ENCODE peak calls at places on chromosomes 12 and 14, in eight cellular contexts. I is KBM-7, D is H54, J is NCI-H1092 treated with DMSO at 0.1 percent for 48 hours, R is GM12892, N is pancreas, Z is uterus, E is Karpas-422. F is an unnamed sample.

GRCh38 chr12:89706551-89707348 is 1.9 kb downstream of the ATP2B1 start:
- DNase-seq in I (peak; percentile 21), D (no peak), J (peak; percentile 30), R (no peak), N (no peak), Z (peak; percentile 15), E (no peak), F (no peak)

GRCh38 chr14:68246074-68246980 is 426.7 kb downstream of the RAD51B start:
- DNase-seq in I (no peak), D (no peak), J (peak; percentile 45), R (no peak), N (no peak), Z (no peak), E (no peak), F (no peak)

GRCh38 chr12:124259168-124260066 is 35.5 kb upstream of the RFLNA start:
- DNase-seq in I (peak; percentile 57), D (no peak), J (no peak), R (no peak), N (no peak), Z (no peak), E (no peak), F (no peak)

GRCh38 chr12:66035289-66035961 is 95.1 kb downstream of the LLPH start:
- DNase-seq in I (peak; percentile 66), D (no peak), J (no peak), R (no peak), N (no peak), Z (no peak), E (peak; percentile 80), F (no peak)

GRCh38 chr12:130357729-130358330 is 20.1 kb downstream of the PIWIL1 start:
- DNase-seq in I (no peak), D (no peak), J (no peak), R (no peak), N (no peak), Z (no peak), E (no peak), F (no peak)

GRCh38 chr12:97142737-97143450 is 235.8 kb downstream of the NEDD1 start:
- DNase-seq in I (no peak), D (no peak), J (peak; percentile 16), R (no peak), N (no peak), Z (no peak), E (no peak), F (no peak)

GRCh38 chr14:67186369-67186768 is 2.9 kb upstream of the GARIN2 start:
- DNase-seq in I (no peak), D (no peak), J (no peak), R (no peak), N (no peak), Z (no peak), E (no peak), F (no peak)

GRCh38 chr12:90099288-90099687 is 390.6 kb upstream of the ATP2B1 start:
- DNase-seq in I (no peak), D (no peak), J (no peak), R (no peak), N (no peak), Z (no peak), E (no peak), F (no peak)

GRCh38 chr14:79016828-79017505 is 846.8 kb downstream of the NRXN3 start:
- DNase-seq in I (no peak), D (peak; percentile 1), J (no peak), R (no peak), N (no peak), Z (no peak), E (no peak), F (no peak)

GRCh38 chr14:64112859-64113258 is 181.3 kb downstream of the ESR2 start:
- DNase-seq in I (no peak), D (no peak), J (no peak), R (no peak), N (peak; percentile 68), Z (no peak), E (no peak), F (no peak)

GRCh38 chr12:128388461-128388921 is 121.5 kb downstream of the TMEM132C start:
- DNase-seq in I (no peak), D (no peak), J (peak; percentile 47), R (no peak), N (no peak), Z (peak; percentile 57), E (no peak), F (no peak)

GRCh38 chr14:55446127-55446736 is 5.8 kb upstream of the TBPL2 start:
- DNase-seq in I (peak; percentile 89), D (peak; percentile 19), J (peak; percentile 80), R (no peak), N (peak; percentile 28), Z (no peak), E (peak; percentile 92), F (no peak)

GRCh38 chr14:69776875-69777453 is 10.0 kb downstream of the SRSF5 start:
- DNase-seq in I (no peak), D (no peak), J (no peak), R (no peak), N (no peak), Z (no peak), E (no peak), F (no peak)

GRCh38 chr14:25381498-25381897 is 331.6 kb upstream of the STXBP6 start:
- DNase-seq in I (peak; percentile 16), D (no peak), J (no peak), R (no peak), N (no peak), Z (no peak), E (peak; percentile 63), F (no peak)

GRCh38 chr14:52553002-52553670 is 500 bp downstream of the GPR137C start:
- DNase-seq in I (peak; percentile 29), D (no peak), J (peak; percentile 63), R (peak; percentile 19), N (peak; percentile 56), Z (peak; percentile 26), E (peak; percentile 76), F (peak; percentile 16)

GRCh38 chr12:76637807-76638206 is 78.2 kb upstream of the OSBPL8 start:
- DNase-seq in I (no peak), D (peak; percentile 9), J (no peak), R (no peak), N (no peak), Z (no peak), E (no peak), F (no peak)

GRCh38 chr14:53630336-53630735 is 326.3 kb downstream of the BMP4 start:
- DNase-seq in I (no peak), D (no peak), J (peak; percentile 99), R (no peak), N (no peak), Z (no peak), E (no peak), F (no peak)

F was measured in 8988T.